ENCODE peak calls at places on chromosomes 16 and 17, in seven cellular contexts. L is heart right ventricle, G is left ventricle myocardium inferior, M is AG04450, P is aorta, Y is fibroblast of lung, K is uterus. Z is an unnamed sample.

GRCh38 chr16:87359121-87359520 is 24.5 kb downstream of the FBXO31 start:
- DNase-seq in L (no peak), G (no peak), M (no peak), P (no peak), Y (no peak), K (no peak), Z (no peak)

GRCh38 chr17:78557598-78558039 is 19.6 kb downstream of the DNAH17 start:
- DNase-seq in L (no peak), G (no peak), M (no peak), P (no peak), Y (peak; percentile 36), K (no peak), Z (no peak)

GRCh38 chr16:23146877-23147601 is 2.2 kb downstream of the USP31 start:
- DNase-seq in L (no peak), G (no peak), M (no peak), P (no peak), Y (no peak), K (no peak), Z (no peak)

GRCh38 chr17:38509772-38510423 is 81.6 kb downstream of the ARHGAP23 start:
- DNase-seq in L (no peak), G (no peak), M (no peak), P (no peak), Y (peak; percentile 31), K (no peak), Z (no peak)

GRCh38 chr17:19905514-19905913 is 37.8 kb upstream of the ULK2 start:
- DNase-seq in L (no peak), G (no peak), M (no peak), P (no peak), Y (no peak), K (no peak), Z (no peak)

GRCh38 chr17:81470944-81471803 is 41.4 kb downstream of the ACTG1 start:
- DNase-seq in L (no peak), G (no peak), M (no peak), P (no peak), Y (no peak), K (no peak), Z (no peak)

GRCh38 chr17:29412780-29413565 is 22.8 kb downstream of the TAOK1 start:
- DNase-seq in L (no peak), G (no peak), M (peak; percentile 6), P (no peak), Y (peak; percentile 58), K (no peak), Z (no peak)

GRCh38 chr17:80956321-80957190 is 35.1 kb upstream of the CHMP6 start:
- DNase-seq in L (no peak), G (no peak), M (no peak), P (peak; percentile 57), Y (no peak), K (peak; percentile 12), Z (peak; percentile 3)

GRCh38 chr17:55454906-55455474 is 33.4 kb upstream of the MMD start:
- DNase-seq in L (no peak), G (no peak), M (peak; percentile 90), P (no peak), Y (peak; percentile 93), K (no peak), Z (no peak)

GRCh38 chr16:86880316-86881117 is 302.2 kb downstream of the FOXL1 start:
- DNase-seq in L (no peak), G (no peak), M (no peak), P (no peak), Y (peak; percentile 14), K (no peak), Z (no peak)

GRCh38 chr16:3143598-3144330 is 8.9 kb downstream of the ZNF213 start:
- DNase-seq in L (peak; percentile 68), G (peak; percentile 68), M (no peak), P (no peak), Y (no peak), K (no peak), Z (no peak)

GRCh38 chr17:30554839-30555751 is 77.9 kb downstream of the GOSR1 start:
- DNase-seq in L (no peak), G (no peak), M (no peak), P (peak; percentile 73), Y (no peak), K (no peak), Z (no peak)

GRCh38 chr17:73342057-73342522 is 30.3 kb upstream of the CDC42EP4 start:
- DNase-seq in L (peak; percentile 65), G (peak; percentile 53), M (no peak), P (peak; percentile 87), Y (peak; percentile 81), K (peak; percentile 86), Z (no peak)

GRCh38 chr16:8645831-8646230 is 24.3 kb downstream of the METTL22 start:
- DNase-seq in L (no peak), G (no peak), M (no peak), P (no peak), Y (no peak), K (no peak), Z (no peak)

GRCh38 chr17:28347261-28347891 is 10.0 kb downstream of the POLDIP2 start:
- DNase-seq in L (no peak), G (no peak), M (peak; percentile 75), P (no peak), Y (peak; percentile 85), K (no peak), Z (no peak)

GRCh38 chr16:71771571-71771970 is 37.1 kb downstream of the AP1G1 start:
- DNase-seq in L (no peak), G (no peak), M (no peak), P (no peak), Y (no peak), K (no peak), Z (no peak)

GRCh38 chr17:34998205-34998604 is 17.9 kb downstream of the LIG3 start:
- DNase-seq in L (peak; percentile 59), G (peak; percentile 72), M (peak; percentile 51), P (peak; percentile 83), Y (peak; percentile 73), K (no peak), Z (peak; percentile 77)

GRCh38 chr17:65514082-65514481 is 47.4 kb downstream of the AXIN2 start:
- DNase-seq in L (no peak), G (no peak), M (no peak), P (no peak), Y (peak; percentile 35), K (no peak), Z (no peak)

GRCh38 chr17:19996086-19996485 is 13.1 kb upstream of the SPECC1 start:
- DNase-seq in L (no peak), G (no peak), M (no peak), P (no peak), Y (no peak), K (no peak), Z (no peak)

GRCh38 chr17:35892091-35892637 is 12.0 kb upstream of the CCL5 start:
- DNase-seq in L (no peak), G (no peak), M (no peak), P (no peak), Y (no peak), K (no peak), Z (no peak)

GRCh38 chr17:3030096-3030495 is 33.3 kb downstream of the OR1D5 start:
- DNase-seq in L (peak; percentile 35), G (no peak), M (peak; percentile 43), P (peak; percentile 39), Y (peak; percentile 89), K (no peak), Z (no peak)

GRCh38 chr17:61803216-61803615 is 60.1 kb downstream of the BRIP1 start:
- DNase-seq in L (no peak), G (no peak), M (no peak), P (no peak), Y (no peak), K (no peak), Z (no peak)

GRCh38 chr17:74452841-74453661 is 13.4 kb upstream of the CD300A start:
- DNase-seq in L (no peak), G (no peak), M (no peak), P (no peak), Y (no peak), K (no peak), Z (no peak)

GRCh38 chr17:50834786-50835562 is 412 bp upstream of the WFIKKN2 start:
- DNase-seq in L (no peak), G (no peak), M (peak; percentile 4), P (peak; percentile 79), Y (peak; percentile 42), K (no peak), Z (no peak)

GRCh38 chr17:80842456-80843053 is 149.1 kb upstream of the CHMP6 start:
- DNase-seq in L (no peak), G (no peak), M (no peak), P (no peak), Y (no peak), K (no peak), Z (no peak)

GRCh38 chr16:68369168-68369567 is 58.3 kb downstream of the PRMT7 start:
- DNase-seq in L (no peak), G (no peak), M (no peak), P (no peak), Y (no peak), K (no peak), Z (no peak)
- H3K9me3 ChIP-seq in L (no peaks in the 10 kb centered on the region), G (no peaks in the 10 kb centered on the region), M (no peaks in the 10 kb centered on the region), P (no peaks in the 10 kb centered on the region), Y (no peaks in the 10 kb centered on the region), K (no peaks in the 10 kb centered on the region), Z (no peaks in the 10 kb centered on the region)

DNA sequence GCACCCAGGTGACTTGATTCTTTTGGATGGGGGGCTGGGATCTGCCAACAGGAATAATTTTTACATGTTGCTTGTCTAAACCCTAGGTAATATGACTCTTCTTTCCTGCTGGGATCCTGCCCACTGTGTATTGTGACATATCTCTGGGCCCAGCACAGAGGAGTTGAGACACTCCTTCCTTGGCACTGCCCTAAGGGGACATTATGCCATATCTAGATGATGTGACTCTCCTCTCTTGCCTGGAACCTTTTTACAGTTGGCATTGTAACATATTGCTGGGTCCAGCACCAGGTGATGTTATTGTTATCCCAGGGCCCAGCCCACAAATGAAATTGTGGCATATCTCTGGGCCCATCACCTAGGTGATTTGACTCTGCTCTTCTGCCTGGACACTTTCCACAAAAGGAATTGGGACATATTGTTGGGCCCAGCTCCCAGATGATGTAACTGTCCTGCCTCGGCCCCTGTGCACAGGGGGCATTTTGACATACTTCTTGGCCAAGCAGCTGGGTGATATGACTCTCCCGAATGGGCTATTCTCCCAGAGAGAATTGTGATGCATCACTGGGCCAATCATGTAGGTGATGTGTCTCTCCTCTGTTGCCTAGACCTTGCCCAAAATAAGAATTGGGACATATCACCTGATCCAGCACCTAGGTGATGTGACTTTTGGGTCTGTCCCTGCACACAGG is 1837.7 kb downstream of the TP53TG3F start:
- DNase-seq in L (no peak), G (no peak), M (no peak), P (no peak), Y (no peak), K (no peak), Z (no peak)
- H3K9me3 ChIP-seq in L (no peaks in the 10 kb centered on the region), G (peaks cover 6% of the 10 kb centered on the region), M (peaks cover 18% of the 10 kb centered on the region), P (peaks cover 2% of the 10 kb centered on the region), Y (no peaks in the 10 kb centered on the region), K (no peaks in the 10 kb centered on the region), Z (no peaks in the 10 kb centered on the region)

DNA sequence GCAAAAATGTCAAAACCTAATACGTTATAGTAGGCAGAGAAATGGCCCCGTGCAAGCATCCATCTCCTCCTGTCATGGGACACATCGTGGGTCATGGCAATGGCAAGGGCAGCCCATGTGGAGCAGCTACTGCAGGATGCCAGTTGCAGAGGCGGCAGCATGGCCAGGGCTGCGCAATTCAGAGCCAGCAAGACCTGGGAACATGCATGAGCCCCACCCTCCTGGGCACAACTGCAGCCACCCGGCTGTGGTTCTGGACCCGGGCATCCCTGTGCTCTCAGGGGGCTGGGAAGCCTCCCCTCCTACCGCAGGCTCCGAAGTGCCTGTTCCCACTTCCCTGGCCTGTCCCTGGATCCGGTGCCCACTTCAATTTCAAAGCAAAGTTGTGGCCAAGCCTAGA is 203.6 kb downstream of the CPPED1 start:
- DNase-seq in L (no peak), G (no peak), M (no peak), P (no peak), Y (no peak), K (no peak), Z (no peak)
- H3K9me3 ChIP-seq in L (no peaks in the 10 kb centered on the region), G (peaks cover 23% of the 10 kb centered on the region), M (peaks cover 22% of the 10 kb centered on the region), P (peaks cover 6% of the 10 kb centered on the region), Y (no peaks in the 10 kb centered on the region), K (no peaks in the 10 kb centered on the region), Z (no peaks in the 10 kb centered on the region)

GRCh38 chr17:53668854-53669253 is 153.9 kb upstream of the KIF2B start:
- DNase-seq in L (no peak), G (no peak), M (no peak), P (no peak), Y (no peak), K (no peak), Z (no peak)
- H3K9me3 ChIP-seq in L (no peaks in the 10 kb centered on the region), G (peaks cover 11% of the 10 kb centered on the region), M (peaks cover 10% of the 10 kb centered on the region), P (no peaks in the 10 kb centered on the region), Y (no peaks in the 10 kb centered on the region), K (no peaks in the 10 kb centered on the region), Z (no peaks in the 10 kb centered on the region)

Z was measured in T-helper 17 cell.